ENCODE peak calls at places on chromosomes 4 and X, in eight cellular contexts. One of them, this sample, is unnamed.

GRCh38 chr4:3822230-3822947 is 56.2 kb downstream of the ADRA2C start:
- DNase-seq in upper lobe of left lung: no peak
- DNase-seq in body of pancreas: no peak
- DNase-seq in IMR-90: no peak
- DNase-seq in tibial nerve: no peak
- DNase-seq in A549: no peak
- DNase-seq in adrenal gland: no peak
- DNase-seq in HCT116: no peak
- DNase-seq in this sample: no peak

GRCh38 chr4:61375316-61375715 is 175.2 kb downstream of the ADGRL3 start:
- DNase-seq in A549: no peak
- DNase-seq in adrenal gland: no peak
- DNase-seq in body of pancreas: no peak
- DNase-seq in IMR-90: no peak
- DNase-seq in tibial nerve: no peak
- DNase-seq in HCT116: no peak
- DNase-seq in upper lobe of left lung: no peak
- DNase-seq in this sample: no peak

GRCh38 chr4:143402776-143403550 is 66.3 kb downstream of the GAB1 start:
- DNase-seq in upper lobe of left lung: no peak
- DNase-seq in adrenal gland: no peak
- DNase-seq in A549: no peak
- DNase-seq in IMR-90: no peak
- DNase-seq in HCT116: no peak
- DNase-seq in body of pancreas: no peak
- DNase-seq in tibial nerve: no peak
- DNase-seq in this sample: no peak

GRCh38 chrX:13598877-13599276 is 29.5 kb downstream of the EGFL6 start:
- DNase-seq in tibial nerve: no peak
- DNase-seq in upper lobe of left lung: no peak
- DNase-seq in body of pancreas: no peak
- DNase-seq in IMR-90: peak; percentile 4
- DNase-seq in A549: peak; percentile 24
- DNase-seq in HCT116: no peak
- DNase-seq in adrenal gland: no peak
- DNase-seq in this sample: no peak

GRCh38 chrX:119223784-119224183 is 12.3 kb upstream of the PGRMC1 start:
- DNase-seq in HCT116: no peak
- DNase-seq in upper lobe of left lung: no peak
- DNase-seq in IMR-90: no peak
- DNase-seq in tibial nerve: no peak
- DNase-seq in body of pancreas: no peak
- DNase-seq in A549: no peak
- DNase-seq in adrenal gland: no peak
- DNase-seq in this sample: no peak

GRCh38 chrX:44308869-44309268 is 34.6 kb downstream of the EFHC2 start:
- DNase-seq in A549: no peak
- DNase-seq in HCT116: no peak
- DNase-seq in upper lobe of left lung: no peak
- DNase-seq in body of pancreas: no peak
- DNase-seq in adrenal gland: no peak
- DNase-seq in IMR-90: no peak
- DNase-seq in tibial nerve: no peak
- DNase-seq in this sample: no peak

GRCh38 chrX:44232100-44232499 is 111.4 kb downstream of the EFHC2 start:
- DNase-seq in body of pancreas: no peak
- DNase-seq in A549: no peak
- DNase-seq in IMR-90: no peak
- DNase-seq in tibial nerve: no peak
- DNase-seq in adrenal gland: no peak
- DNase-seq in HCT116: no peak
- DNase-seq in upper lobe of left lung: no peak
- DNase-seq in this sample: no peak

GRCh38 chr4:77157859-77158486 is 966 bp downstream of the CCNG2 start:
- DNase-seq in adrenal gland: peak; percentile 88
- DNase-seq in upper lobe of left lung: peak; percentile 96
- DNase-seq in HCT116: peak; percentile 51
- DNase-seq in tibial nerve: peak; percentile 79
- DNase-seq in A549: peak; percentile 69
- DNase-seq in IMR-90: peak; percentile 85
- DNase-seq in body of pancreas: peak; percentile 89
- DNase-seq in this sample: peak; percentile 87

GRCh38 chr4:78660559-78660958 is 109.0 kb downstream of the ANXA3 start:
- DNase-seq in adrenal gland: no peak
- DNase-seq in HCT116: no peak
- DNase-seq in IMR-90: no peak
- DNase-seq in tibial nerve: no peak
- DNase-seq in A549: no peak
- DNase-seq in upper lobe of left lung: no peak
- DNase-seq in body of pancreas: no peak
- DNase-seq in this sample: no peak

GRCh38 chrX:20378291-20378920 is 111.7 kb upstream of the RPS6KA3 start:
- DNase-seq in body of pancreas: peak; percentile 14
- DNase-seq in HCT116: no peak
- DNase-seq in adrenal gland: no peak
- DNase-seq in upper lobe of left lung: no peak
- DNase-seq in IMR-90: peak; percentile 31
- DNase-seq in A549: peak; percentile 32
- DNase-seq in tibial nerve: no peak
- DNase-seq in this sample: no peak

GRCh38 chr4:181971973-181972372 is 271.2 kb upstream of the TENM3 start:
- DNase-seq in HCT116: no peak
- DNase-seq in tibial nerve: no peak
- DNase-seq in body of pancreas: no peak
- DNase-seq in upper lobe of left lung: no peak
- DNase-seq in adrenal gland: peak; percentile 44
- DNase-seq in A549: no peak
- DNase-seq in IMR-90: peak; percentile 64
- DNase-seq in this sample: no peak
- H3K4me3 ChIP-seq in HCT116: no peak overlapping the region
- H3K4me3 ChIP-seq in tibial nerve: no peak overlapping the region
- H3K4me3 ChIP-seq in body of pancreas: no peak overlapping the region
- H3K4me3 ChIP-seq in upper lobe of left lung: no peak overlapping the region
- H3K4me3 ChIP-seq in adrenal gland: no peak overlapping the region
- H3K4me3 ChIP-seq in A549: no peak overlapping the region
- H3K4me3 ChIP-seq in IMR-90: no peak overlapping the region
- H3K4me3 ChIP-seq in this sample: no peak overlapping the region

GRCh38 chrX:134460005-134460860 is at the start of gene HPRT1:
- DNase-seq in HCT116: peak; percentile 38
- DNase-seq in A549: peak; percentile 42
- DNase-seq in adrenal gland: peak; percentile 84
- DNase-seq in upper lobe of left lung: peak; percentile 95
- DNase-seq in tibial nerve: peak; percentile 54
- DNase-seq in body of pancreas: peak; percentile 87
- DNase-seq in IMR-90: peak; percentile 66
- DNase-seq in this sample: peak; percentile 57
- TF ChIP-seq POLR2A in HCT116: no peak
- TF ChIP-seq POLR2A in A549: peak; percentile 36
- TF ChIP-seq POLR2A in adrenal gland: peak; percentile 49
- TF ChIP-seq POLR2A in upper lobe of left lung: peak; percentile 65
- TF ChIP-seq POLR2A in tibial nerve: peak; percentile 28
- TF ChIP-seq POLR2A in body of pancreas: peak; percentile 67
- TF ChIP-seq POLR2A in IMR-90: no peak
- TF ChIP-seq POLR2A in this sample: no peak

GRCh38 chrX:154091678-154092077 is 5.8 kb downstream of the MECP2 start:
- DNase-seq in upper lobe of left lung: no peak
- DNase-seq in IMR-90: no peak
- DNase-seq in body of pancreas: peak; percentile 49
- DNase-seq in adrenal gland: peak; percentile 62
- DNase-seq in HCT116: no peak
- DNase-seq in A549: no peak
- DNase-seq in tibial nerve: no peak
- DNase-seq in this sample: no peak

GRCh38 chrX:154096140-154097002 is 1.1 kb downstream of the MECP2 start:
- DNase-seq in body of pancreas: no peak
- DNase-seq in tibial nerve: no peak
- DNase-seq in A549: no peak
- DNase-seq in IMR-90: peak; percentile 43
- DNase-seq in upper lobe of left lung: no peak
- DNase-seq in HCT116: no peak
- DNase-seq in adrenal gland: no peak
- DNase-seq in this sample: no peak

GRCh38 chrX:154092371-154092770 is 5.1 kb downstream of the MECP2 start:
- DNase-seq in adrenal gland: no peak
- DNase-seq in tibial nerve: no peak
- DNase-seq in upper lobe of left lung: no peak
- DNase-seq in body of pancreas: no peak
- DNase-seq in HCT116: no peak
- DNase-seq in IMR-90: no peak
- DNase-seq in A549: no peak
- DNase-seq in this sample: no peak

GRCh38 chrX:154094833-154095232 is 2.7 kb downstream of the MECP2 start:
- DNase-seq in adrenal gland: no peak
- DNase-seq in HCT116: no peak
- DNase-seq in body of pancreas: no peak
- DNase-seq in upper lobe of left lung: no peak
- DNase-seq in tibial nerve: no peak
- DNase-seq in IMR-90: no peak
- DNase-seq in A549: no peak
- DNase-seq in this sample: no peak

GRCh38 chrX:154093965-154094364 is 3.6 kb downstream of the MECP2 start:
- DNase-seq in upper lobe of left lung: no peak
- DNase-seq in tibial nerve: no peak
- DNase-seq in adrenal gland: no peak
- DNase-seq in body of pancreas: no peak
- DNase-seq in IMR-90: no peak
- DNase-seq in A549: no peak
- DNase-seq in HCT116: no peak
- DNase-seq in this sample: no peak
- H3K4me3 ChIP-seq in upper lobe of left lung: no peak overlapping the region
- H3K4me3 ChIP-seq in tibial nerve: peak overlapping the region; percentile 12
- H3K4me3 ChIP-seq in adrenal gland: no peak overlapping the region
- H3K4me3 ChIP-seq in body of pancreas: no peak overlapping the region
- H3K4me3 ChIP-seq in IMR-90: no peak overlapping the region
- H3K4me3 ChIP-seq in A549: no peak overlapping the region
- H3K4me3 ChIP-seq in HCT116: no peak overlapping the region
- H3K4me3 ChIP-seq in this sample: no peak overlapping the region

GRCh38 chrX:154434394-154435168 is 2.4 kb upstream of the GDI1 start:
- DNase-seq in HCT116: no peak
- DNase-seq in upper lobe of left lung: no peak
- DNase-seq in IMR-90: no peak
- DNase-seq in body of pancreas: no peak
- DNase-seq in adrenal gland: no peak
- DNase-seq in A549: no peak
- DNase-seq in tibial nerve: no peak
- DNase-seq in this sample: no peak
- TF ChIP-seq POLR2A in HCT116: no peak
- TF ChIP-seq POLR2A in upper lobe of left lung: no peak
- TF ChIP-seq POLR2A in IMR-90: no peak
- TF ChIP-seq POLR2A in body of pancreas: no peak
- TF ChIP-seq POLR2A in adrenal gland: no peak
- TF ChIP-seq POLR2A in A549: no peak
- TF ChIP-seq POLR2A in tibial nerve: no peak
- TF ChIP-seq POLR2A in this sample: no peak

GRCh38 chr4:37244583-37245390 is at the start of gene NWD2:
- DNase-seq in tibial nerve: no peak
- DNase-seq in upper lobe of left lung: peak; percentile 82
- DNase-seq in HCT116: no peak
- DNase-seq in adrenal gland: peak; percentile 2
- DNase-seq in body of pancreas: no peak
- DNase-seq in IMR-90: no peak
- DNase-seq in A549: no peak
- DNase-seq in this sample: no peak
- H3K4me3 ChIP-seq in tibial nerve: peak within 1 kb of the TSS; percentile 42
- H3K4me3 ChIP-seq in upper lobe of left lung: no peak within 1 kb of the TSS
- H3K4me3 ChIP-seq in HCT116: no peak within 1 kb of the TSS
- H3K4me3 ChIP-seq in adrenal gland: no peak within 1 kb of the TSS
- H3K4me3 ChIP-seq in body of pancreas: no peak within 1 kb of the TSS
- H3K4me3 ChIP-seq in IMR-90: no peak within 1 kb of the TSS
- H3K4me3 ChIP-seq in A549: no peak within 1 kb of the TSS
- H3K4me3 ChIP-seq in this sample: no peak within 1 kb of the TSS

DNA sequence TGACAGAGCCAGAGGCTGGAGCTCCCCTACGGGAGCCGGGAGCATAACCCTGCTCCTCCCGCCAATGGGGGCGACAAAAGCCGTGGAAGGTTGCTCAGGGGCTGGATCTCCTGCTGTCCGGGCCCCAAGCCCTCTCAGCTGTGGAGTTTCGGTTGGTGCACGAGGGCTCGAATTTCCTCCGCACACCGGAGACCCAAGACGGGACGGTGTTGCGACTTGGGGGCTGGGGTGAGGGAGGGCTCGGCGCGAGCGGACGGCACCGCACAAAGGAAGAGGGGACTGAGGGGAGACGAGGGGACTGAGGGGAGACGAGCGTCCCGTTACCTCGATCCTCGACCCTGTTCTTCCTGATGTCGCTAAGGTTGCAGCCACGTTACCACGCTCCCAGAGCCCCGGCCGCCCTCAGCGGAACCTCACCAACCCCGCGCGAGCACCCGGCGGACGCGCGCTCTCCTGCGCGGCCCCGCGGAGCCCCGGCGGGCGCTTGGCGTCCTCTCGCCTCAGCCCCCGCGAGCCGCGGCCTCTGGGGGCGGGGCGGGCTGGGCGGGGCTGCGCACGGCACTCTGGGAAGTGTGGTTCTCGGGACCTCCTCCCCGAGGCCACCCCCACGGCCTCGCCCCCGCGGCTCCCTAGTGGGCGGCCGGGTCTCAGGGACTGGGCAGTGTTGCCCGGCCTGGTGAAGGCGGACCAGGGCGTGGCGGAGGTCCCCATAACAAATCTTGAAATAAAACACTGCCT is at the start of gene KLHL8:
- DNase-seq in body of pancreas: peak; percentile 86
- DNase-seq in HCT116: peak; percentile 49
- DNase-seq in upper lobe of left lung: peak; percentile 99
- DNase-seq in IMR-90: peak; percentile 73
- DNase-seq in adrenal gland: peak; percentile 89
- DNase-seq in A549: peak; percentile 82
- DNase-seq in tibial nerve: peak; percentile 67
- DNase-seq in this sample: peak; percentile 78
- TF ChIP-seq POLR2A in body of pancreas: peak; percentile 82
- TF ChIP-seq POLR2A in HCT116: peak; percentile 94
- TF ChIP-seq POLR2A in upper lobe of left lung: peak; percentile 88
- TF ChIP-seq POLR2A in IMR-90: peak; percentile 72
- TF ChIP-seq POLR2A in adrenal gland: no peak
- TF ChIP-seq POLR2A in A549: peak; percentile 91
- TF ChIP-seq POLR2A in tibial nerve: peak; percentile 67
- TF ChIP-seq POLR2A in this sample: no peak

GRCh38 chr4:113556382-113557134 is 205.0 kb downstream of the CAMK2D start:
- DNase-seq in body of pancreas: no peak
- DNase-seq in HCT116: no peak
- DNase-seq in A549: no peak
- DNase-seq in IMR-90: no peak
- DNase-seq in adrenal gland: no peak
- DNase-seq in upper lobe of left lung: no peak
- DNase-seq in tibial nerve: no peak
- DNase-seq in this sample: no peak
- H3K4me3 ChIP-seq in body of pancreas: no peak overlapping the region
- H3K4me3 ChIP-seq in HCT116: no peak overlapping the region
- H3K4me3 ChIP-seq in A549: no peak overlapping the region
- H3K4me3 ChIP-seq in IMR-90: no peak overlapping the region
- H3K4me3 ChIP-seq in adrenal gland: no peak overlapping the region
- H3K4me3 ChIP-seq in upper lobe of left lung: peak overlapping the region; percentile 8
- H3K4me3 ChIP-seq in tibial nerve: no peak overlapping the region
- H3K4me3 ChIP-seq in this sample: no peak overlapping the region

GRCh38 chr4:1716065-1716945 is 4.2 kb upstream of the SLBP start:
- DNase-seq in upper lobe of left lung: peak; percentile 9
- DNase-seq in tibial nerve: no peak
- DNase-seq in A549: no peak
- DNase-seq in body of pancreas: no peak
- DNase-seq in adrenal gland: no peak
- DNase-seq in HCT116: no peak
- DNase-seq in IMR-90: no peak
- DNase-seq in this sample: no peak
- TF ChIP-seq POLR2A in upper lobe of left lung: no peak
- TF ChIP-seq POLR2A in tibial nerve: no peak
- TF ChIP-seq POLR2A in A549: no peak
- TF ChIP-seq POLR2A in body of pancreas: no peak
- TF ChIP-seq POLR2A in adrenal gland: no peak
- TF ChIP-seq POLR2A in HCT116: no peak
- TF ChIP-seq POLR2A in IMR-90: no peak
- TF ChIP-seq POLR2A in this sample: no peak